ENCODE peak calls at places on chromosomes 7 and 10, in four cellular contexts. One of them, this sample, is unnamed.

GRCh38 chr10:74968621-74969019 is 142.2 kb downstream of the KAT6B start:
- DNase-seq in GM12865: no peak
- DNase-seq in CD8-positive, alpha-beta T cell: no peak
- DNase-seq in RWPE2: no peak
- DNase-seq in this sample: no peak

GRCh38 chr10:15787426-15787825 is 67.7 kb upstream of the ITGA8 start:
- DNase-seq in RWPE2: no peak
- DNase-seq in GM12865: no peak
- DNase-seq in CD8-positive, alpha-beta T cell: no peak
- DNase-seq in this sample: no peak

GRCh38 chr7:106332186-106332585 is 47.4 kb upstream of the NAMPT start:
- DNase-seq in CD8-positive, alpha-beta T cell: no peak
- DNase-seq in RWPE2: no peak
- DNase-seq in GM12865: no peak
- DNase-seq in this sample: no peak

GRCh38 chr7:112386619-112387018 is 63.6 kb upstream of the IFRD1 start:
- DNase-seq in CD8-positive, alpha-beta T cell: no peak
- DNase-seq in RWPE2: no peak
- DNase-seq in GM12865: no peak
- DNase-seq in this sample: no peak

GRCh38 chr10:8504436-8504977 is 450.0 kb downstream of the GATA3 start:
- DNase-seq in RWPE2: no peak
- DNase-seq in CD8-positive, alpha-beta T cell: no peak
- DNase-seq in GM12865: no peak
- DNase-seq in this sample: no peak

GRCh38 chr7:155887174-155887525 is 74.9 kb upstream of the SHH start:
- DNase-seq in CD8-positive, alpha-beta T cell: no peak
- DNase-seq in GM12865: no peak
- DNase-seq in RWPE2: no peak
- DNase-seq in this sample: peak

GRCh38 chr10:80464557-80465466 is 10.7 kb downstream of the TSPAN14 start:
- DNase-seq in RWPE2: no peak
- DNase-seq in GM12865: no peak
- DNase-seq in CD8-positive, alpha-beta T cell: no peak
- DNase-seq in this sample: no peak

GRCh38 chr10:14822879-14823755 is 14.7 kb downstream of the CDNF start:
- DNase-seq in CD8-positive, alpha-beta T cell: peak
- DNase-seq in RWPE2: no peak
- DNase-seq in GM12865: peak
- DNase-seq in this sample: no peak

GRCh38 chr10:106169241-106169640 is 995.3 kb downstream of the SORCS1 start:
- DNase-seq in RWPE2: no peak
- DNase-seq in CD8-positive, alpha-beta T cell: no peak
- DNase-seq in GM12865: no peak
- DNase-seq in this sample: no peak

GRCh38 chr7:112112822-112113255 is 93.4 kb downstream of the DOCK4 start:
- DNase-seq in RWPE2: no peak
- DNase-seq in CD8-positive, alpha-beta T cell: no peak
- DNase-seq in GM12865: no peak
- DNase-seq in this sample: no peak

GRCh38 chr10:58641095-58641531 is 128.4 kb downstream of the BICC1 start:
- DNase-seq in GM12865: no peak
- DNase-seq in CD8-positive, alpha-beta T cell: no peak
- DNase-seq in RWPE2: peak
- DNase-seq in this sample: no peak

GRCh38 chr7:44124822-44125202 is 1.5 kb upstream of the POLD2 start:
- DNase-seq in CD8-positive, alpha-beta T cell: no peak
- DNase-seq in GM12865: no peak
- DNase-seq in RWPE2: no peak
- DNase-seq in this sample: no peak

GRCh38 chr7:101362334-101363195 is at the start of gene COL26A1:
- DNase-seq in CD8-positive, alpha-beta T cell: no peak
- DNase-seq in GM12865: no peak
- DNase-seq in RWPE2: no peak
- DNase-seq in this sample: peak

GRCh38 chr10:71912431-71912830 is 51.8 kb upstream of the CHST3 start:
- DNase-seq in CD8-positive, alpha-beta T cell: no peak
- DNase-seq in RWPE2: no peak
- DNase-seq in GM12865: no peak
- DNase-seq in this sample: no peak

GRCh38 chr10:80528185-80528700 is 9.5 kb upstream of the SH2D4B start:
- DNase-seq in RWPE2: no peak
- DNase-seq in GM12865: no peak
- DNase-seq in CD8-positive, alpha-beta T cell: no peak
- DNase-seq in this sample: peak

GRCh38 chr10:7027913-7028808 is 382.7 kb downstream of the SFMBT2 start:
- DNase-seq in GM12865: peak
- DNase-seq in CD8-positive, alpha-beta T cell: no peak
- DNase-seq in RWPE2: no peak
- DNase-seq in this sample: no peak

GRCh38 chr7:90312745-90313144 is 8.4 kb downstream of the FAM237B start:
- DNase-seq in RWPE2: no peak
- DNase-seq in CD8-positive, alpha-beta T cell: no peak
- DNase-seq in GM12865: peak
- DNase-seq in this sample: no peak

GRCh38 chr10:51139176-51139575 is 64.9 kb downstream of the PRKG1 start:
- DNase-seq in RWPE2: no peak
- DNase-seq in CD8-positive, alpha-beta T cell: no peak
- DNase-seq in GM12865: no peak
- DNase-seq in this sample: no peak

DNA sequence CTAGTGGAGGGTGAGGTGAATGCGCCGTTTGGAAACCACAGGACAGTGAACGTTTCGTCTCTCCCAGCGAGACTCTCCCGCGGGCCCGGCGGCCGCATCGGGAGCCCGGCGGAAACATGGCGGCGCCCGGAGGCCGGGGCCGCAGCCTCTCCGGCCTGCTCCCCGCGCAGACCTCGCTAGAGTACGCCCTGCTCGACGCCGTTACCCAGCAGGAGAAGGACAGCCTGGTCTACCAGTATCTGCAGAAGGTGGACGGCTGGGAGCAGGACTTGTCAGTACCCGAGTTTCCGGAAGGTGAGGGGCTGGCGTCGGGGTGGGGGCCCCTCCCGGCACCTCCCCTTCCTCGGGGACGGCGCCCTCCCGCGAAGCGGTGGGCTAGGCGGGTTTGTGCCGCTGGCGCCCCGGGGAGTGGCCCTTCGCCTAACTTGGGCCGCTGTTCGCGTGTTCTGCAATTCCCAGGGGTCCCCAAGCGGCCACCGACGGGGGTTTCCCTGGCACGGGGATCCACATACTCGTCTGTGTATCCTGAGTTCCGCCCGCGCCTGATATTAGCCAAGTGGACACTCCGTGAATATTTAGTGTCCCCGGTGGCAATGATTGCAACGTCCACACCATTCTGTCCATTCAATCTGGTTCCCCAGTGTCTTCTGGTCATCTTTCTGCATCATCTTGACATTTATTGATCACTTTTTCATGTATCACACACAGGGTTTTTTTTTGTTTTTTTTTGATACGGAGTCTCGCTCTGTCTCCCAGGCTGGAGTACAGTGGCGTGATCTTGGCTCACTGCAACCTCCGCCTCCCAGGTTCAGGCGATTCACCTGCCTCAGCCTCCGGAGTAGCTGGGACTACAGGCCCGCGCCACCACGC is 531 bp downstream of the NHLRC2 start:
- DNase-seq in CD8-positive, alpha-beta T cell: peak
- DNase-seq in GM12865: peak
- DNase-seq in RWPE2: peak
- DNase-seq in this sample: no peak
- TF ChIP-seq CTCF in CD8-positive, alpha-beta T cell: no peak
- TF ChIP-seq CTCF in GM12865: no peak
- TF ChIP-seq CTCF in RWPE2: no peak
- TF ChIP-seq CTCF in this sample: peak

GRCh38 chr7:29237483-29237882 is 42.9 kb downstream of the CHN2 start:
- DNase-seq in RWPE2: no peak
- DNase-seq in CD8-positive, alpha-beta T cell: no peak
- DNase-seq in GM12865: no peak
- DNase-seq in this sample: no peak

GRCh38 chr7:29236071-29236580 is 41.6 kb downstream of the CHN2 start:
- DNase-seq in CD8-positive, alpha-beta T cell: no peak
- DNase-seq in RWPE2: no peak
- DNase-seq in GM12865: no peak
- DNase-seq in this sample: no peak

GRCh38 chr7:29243777-29244655 is 49.4 kb downstream of the CHN2 start:
- DNase-seq in CD8-positive, alpha-beta T cell: peak
- DNase-seq in RWPE2: no peak
- DNase-seq in GM12865: peak
- DNase-seq in this sample: no peak

GRCh38 chr7:29236649-29237048 is 42.1 kb downstream of the CHN2 start:
- DNase-seq in RWPE2: no peak
- DNase-seq in GM12865: no peak
- DNase-seq in CD8-positive, alpha-beta T cell: no peak
- DNase-seq in this sample: no peak

DNA sequence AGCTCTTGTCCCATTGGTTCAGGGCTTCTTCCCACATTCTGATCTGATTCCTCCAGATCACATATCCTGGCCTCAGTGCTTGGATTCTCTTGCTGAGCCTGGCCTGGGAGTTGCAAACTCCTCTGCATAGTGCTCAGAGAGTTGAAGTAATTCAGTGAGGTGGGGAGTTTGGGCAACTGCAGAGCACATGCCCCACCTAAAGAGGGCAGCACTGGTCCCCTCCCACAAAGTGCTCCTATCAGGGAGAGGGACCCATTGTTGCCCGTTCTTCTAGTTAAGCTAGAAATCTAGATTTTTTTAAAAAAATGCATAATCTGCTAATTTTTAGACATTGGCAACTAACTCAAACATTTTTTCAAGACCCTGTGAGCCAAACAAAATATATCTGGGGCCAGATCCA is 45.1 kb downstream of the CHN2 start:
- DNase-seq in CD8-positive, alpha-beta T cell: no peak
- DNase-seq in GM12865: peak
- DNase-seq in RWPE2: no peak
- DNase-seq in this sample: no peak
- TF ChIP-seq CTCF in CD8-positive, alpha-beta T cell: peak
- TF ChIP-seq CTCF in GM12865: peak
- TF ChIP-seq CTCF in RWPE2: peak
- TF ChIP-seq CTCF in this sample: peak

DNA sequence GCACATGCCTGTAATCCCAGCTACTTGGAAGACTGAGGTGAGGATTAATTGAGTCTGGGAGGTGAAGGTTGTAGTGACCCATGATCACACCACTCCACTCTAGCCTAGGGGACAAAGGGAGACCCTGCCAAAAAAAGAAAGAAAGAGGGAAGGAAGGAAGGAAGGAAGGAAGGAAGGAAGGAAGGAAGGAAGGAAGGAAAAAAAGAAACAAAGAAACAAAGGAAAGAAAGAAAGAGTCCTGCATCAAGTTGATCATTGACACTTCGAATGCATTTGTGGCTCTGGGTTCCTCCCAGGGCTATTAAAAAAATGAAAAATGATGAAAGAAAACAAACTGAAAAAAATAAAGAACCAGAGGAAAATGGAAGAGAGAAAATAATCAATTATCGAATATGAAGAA is 3.9 kb upstream of the PRRT4 start:
- DNase-seq in GM12865: no peak
- DNase-seq in CD8-positive, alpha-beta T cell: no peak
- DNase-seq in RWPE2: no peak
- DNase-seq in this sample: no peak
- TF ChIP-seq CTCF in GM12865: no peak
- TF ChIP-seq CTCF in CD8-positive, alpha-beta T cell: no peak
- TF ChIP-seq CTCF in RWPE2: no peak
- TF ChIP-seq CTCF in this sample: no peak

GRCh38 chr10:123141791-123142700 is 5.9 kb upstream of the HMX2 start:
- DNase-seq in RWPE2: no peak
- DNase-seq in GM12865: no peak
- DNase-seq in CD8-positive, alpha-beta T cell: no peak
- DNase-seq in this sample: no peak

GRCh38 chr10:123140983-123141390 is 5.2 kb downstream of the HMX3 start:
- DNase-seq in GM12865: no peak
- DNase-seq in CD8-positive, alpha-beta T cell: no peak
- DNase-seq in RWPE2: no peak
- DNase-seq in this sample: no peak

GRCh38 chr10:123139165-123139520 is 3.4 kb downstream of the HMX3 start:
- DNase-seq in RWPE2: no peak
- DNase-seq in CD8-positive, alpha-beta T cell: no peak
- DNase-seq in GM12865: no peak
- DNase-seq in this sample: no peak

GRCh38 chr10:123139521-123140163 is 3.9 kb downstream of the HMX3 start:
- DNase-seq in GM12865: peak
- DNase-seq in CD8-positive, alpha-beta T cell: no peak
- DNase-seq in RWPE2: no peak
- DNase-seq in this sample: no peak

DNA sequence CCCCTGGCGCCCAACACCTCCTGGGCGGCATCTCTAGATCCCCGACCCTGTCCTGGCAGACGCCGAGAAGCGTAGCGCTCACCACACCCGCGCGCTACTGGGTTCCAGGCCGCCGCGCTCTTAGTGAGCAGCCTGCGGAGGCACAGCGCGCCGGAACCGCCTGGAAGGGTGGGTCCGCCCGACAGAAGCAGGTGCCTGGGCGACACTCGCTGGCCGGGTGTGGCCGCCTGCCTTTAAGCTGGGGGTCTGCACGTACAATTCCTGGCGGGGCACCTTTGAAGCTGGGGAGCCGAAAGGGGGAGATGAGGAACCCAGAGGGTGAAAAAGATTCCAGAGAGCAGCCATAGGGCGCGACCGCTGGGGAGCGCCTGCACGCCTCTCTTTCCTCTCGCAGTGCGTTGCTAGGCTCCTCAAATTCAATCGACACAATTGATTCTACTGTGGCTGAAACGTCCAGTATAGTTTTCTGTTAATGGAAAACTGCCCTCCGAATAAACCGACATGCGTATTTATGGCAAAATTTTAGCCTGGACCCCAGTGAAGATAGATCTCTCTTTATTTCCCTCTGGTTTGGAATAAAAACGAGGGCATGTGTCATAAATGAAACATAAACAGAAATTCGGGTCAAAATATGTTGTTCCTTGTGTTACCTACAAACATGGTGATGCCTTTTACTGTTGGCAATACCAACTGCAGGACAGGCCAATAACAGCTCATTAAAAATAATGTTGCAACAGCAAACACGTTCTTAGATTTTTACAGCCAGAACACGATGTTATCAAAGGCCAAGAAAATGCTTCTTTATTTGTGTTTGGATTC is 4.6 kb downstream of the HMX3 start:
- DNase-seq in CD8-positive, alpha-beta T cell: no peak
- DNase-seq in RWPE2: no peak
- DNase-seq in GM12865: no peak
- DNase-seq in this sample: no peak
- TF ChIP-seq CTCF in CD8-positive, alpha-beta T cell: no peak
- TF ChIP-seq CTCF in RWPE2: no peak
- TF ChIP-seq CTCF in GM12865: peak
- TF ChIP-seq CTCF in this sample: no peak

GRCh38 chr10:132402781-132403241 is 5.8 kb downstream of the PWWP2B start:
- DNase-seq in CD8-positive, alpha-beta T cell: no peak
- DNase-seq in RWPE2: no peak
- DNase-seq in GM12865: no peak
- DNase-seq in this sample: no peak
- TF ChIP-seq CTCF in CD8-positive, alpha-beta T cell: no peak
- TF ChIP-seq CTCF in RWPE2: no peak
- TF ChIP-seq CTCF in GM12865: no peak
- TF ChIP-seq CTCF in this sample: no peak